ENCODE peak calls at places on chromosomes 7 and 10, in ten cellular contexts. H is fibroblast of the aortic adventitia; L is hypothalamus; U is fibroblast of pulmonary artery; T is NCI-H524; N is mesothelial cell of epicardium; D is RCC 7860; P is stimulated activated CD8-positive, alpha-beta memory T cell treated with anti-CD3 and anti-CD28 coated beads, Interleukin-2, amount 100 ng/mL, for 1 hour; W is cardiac fibroblast; I is T-helper 2 cell. G is an unnamed sample.
A peak's percentile ranks its signal among the peaks of the same experiment; 100 is the strongest.

GRCh38 chr10:71086439-71087080 is 125.8 kb upstream of the UNC5B start:
- DNase-seq in I (no peak), T (no peak), H (no peak), W (no peak), P (no peak), D (no peak), N (peak; percentile 26), L (no peak), U (no peak), G (no peak)

GRCh38 chr10:60246382-60246781 is 143.3 kb downstream of the ANK3 start:
- DNase-seq in I (no peak), H (no peak), U (no peak), W (no peak), P (no peak), N (no peak), T (peak; percentile 59), D (no peak), L (no peak), G (no peak)

GRCh38 chr7:106887376-106887775 is 22.3 kb downstream of the PIK3CG start:
- DNase-seq in D (no peak), U (no peak), P (no peak), T (no peak), I (peak; percentile 34), N (no peak), W (no peak), H (no peak), L (no peak), G (no peak)

GRCh38 chr10:74419491-74420466 is 268.8 kb downstream of the ADK start:
- DNase-seq in N (no peak), U (peak; percentile 30), W (peak; percentile 15), I (peak; percentile 47), L (no peak), H (peak; percentile 42), T (peak; percentile 59), P (no peak), D (no peak), G (peak; percentile 22)

GRCh38 chr7:19235680-19236079 is 90.5 kb upstream of the FERD3L start:
- DNase-seq in P (no peak), T (no peak), L (no peak), I (no peak), H (no peak), W (no peak), N (no peak), U (no peak), D (no peak), G (no peak)

GRCh38 chr10:116866066-116866465 is 16.8 kb downstream of the ENO4 start:
- DNase-seq in N (no peak), T (no peak), P (no peak), W (no peak), L (no peak), I (no peak), U (no peak), D (no peak), H (no peak), G (no peak)

GRCh38 chr10:124354411-124355382 is 64.0 kb downstream of the OAT start:
- DNase-seq in D (no peak), N (peak; percentile 58), T (peak; percentile 31), P (no peak), I (peak; percentile 41), H (peak; percentile 69), U (peak; percentile 67), L (no peak), W (peak; percentile 82), G (peak; percentile 48)

GRCh38 chr7:66323114-66323513 is 118.0 kb downstream of the TPST1 start:
- DNase-seq in H (no peak), W (no peak), I (no peak), U (no peak), N (no peak), P (no peak), T (no peak), D (no peak), L (no peak), G (no peak)

GRCh38 chr10:119284679-119285096 is 77.3 kb downstream of the GRK5 start:
- DNase-seq in D (no peak), N (no peak), H (no peak), T (no peak), L (no peak), W (no peak), P (no peak), I (no peak), U (no peak), G (no peak)

GRCh38 chr10:33336606-33337334 is 2.3 kb upstream of the NRP1 start:
- DNase-seq in D (peak; percentile 22), U (no peak), N (peak; percentile 56), I (no peak), T (peak; percentile 15), P (no peak), H (no peak), L (peak; percentile 46), W (peak; percentile 68), G (no peak)

GRCh38 chr10:102779680-102780079 is 35.9 kb downstream of the WBP1L start:
- DNase-seq in P (no peak), W (no peak), U (peak; percentile 53), N (no peak), I (no peak), L (no peak), D (no peak), T (no peak), H (no peak), G (no peak)

GRCh38 chr7:26237035-26237807 is 35.7 kb downstream of the CBX3 start:
- DNase-seq in N (no peak), W (no peak), P (no peak), I (no peak), U (no peak), T (no peak), L (no peak), D (no peak), H (no peak), G (no peak)

GRCh38 chr10:131973160-131973951 is 8.4 kb downstream of the BNIP3 start:
- DNase-seq in L (no peak), T (no peak), P (no peak), D (no peak), H (no peak), U (no peak), I (peak; percentile 27), N (no peak), W (no peak), G (no peak)

GRCh38 chr7:100545636-100546128 is 6.7 kb downstream of the AGFG2 start:
- DNase-seq in I (peak; percentile 78), P (no peak), H (peak; percentile 83), L (no peak), W (peak; percentile 90), D (peak; percentile 96), N (no peak), T (no peak), U (peak; percentile 90), G (peak; percentile 74)

GRCh38 chr10:28241766-28242399 is 61.0 kb downstream of the MPP7 start:
- DNase-seq in T (peak; percentile 62), N (no peak), U (peak; percentile 72), D (peak; percentile 29), W (peak; percentile 67), I (peak; percentile 50), H (peak; percentile 74), P (no peak), L (no peak), G (peak; percentile 66)

GRCh38 chr10:116073025-116073424 is 200.0 kb downstream of the GFRA1 start:
- DNase-seq in H (no peak), D (no peak), N (no peak), P (no peak), I (no peak), W (no peak), T (peak; percentile 57), L (no peak), U (no peak), G (no peak)

GRCh38 chr7:117019786-117020604 is 66.7 kb downstream of the ST7 start:
- DNase-seq in P (no peak), T (peak; percentile 90), N (peak; percentile 72), I (no peak), W (peak; percentile 94), U (peak; percentile 97), L (peak; percentile 81), D (no peak), H (peak; percentile 95), G (peak; percentile 81)

GRCh38 chr10:91691255-91691654 is 58.4 kb upstream of the PPP1R3C start:
- DNase-seq in N (no peak), T (no peak), U (no peak), D (no peak), I (no peak), W (no peak), P (no peak), L (no peak), H (no peak), G (no peak)

GRCh38 chr10:22552888-22553378 is 161.4 kb downstream of the PIP4K2A start:
- DNase-seq in P (no peak), N (no peak), L (no peak), I (no peak), T (peak; percentile 89), H (peak; percentile 21), U (peak; percentile 24), D (no peak), W (peak; percentile 26), G (no peak)

GRCh38 chr7:40202851-40203250 is 68.0 kb downstream of the SUGCT start:
- DNase-seq in D (no peak), U (no peak), W (peak; percentile 52), N (no peak), I (no peak), H (peak; percentile 81), L (no peak), T (no peak), P (no peak), G (no peak)

GRCh38 chr7:35605760-35606159 is 89.2 kb downstream of the HERPUD2 start:
- DNase-seq in N (no peak), T (no peak), P (no peak), W (peak; percentile 70), D (no peak), L (no peak), H (peak; percentile 43), I (no peak), U (peak; percentile 78), G (peak; percentile 48)

GRCh38 chr7:64907641-64908326 is 4.7 kb downstream of the ZNF273 start:
- DNase-seq in H (peak; percentile 18), I (no peak), T (no peak), L (no peak), W (peak; percentile 52), P (no peak), U (peak; percentile 35), D (no peak), N (no peak), G (peak; percentile 45)

GRCh38 chr7:12582362-12582761 is 11.8 kb downstream of the SCIN start:
- DNase-seq in U (no peak), H (no peak), D (no peak), P (no peak), W (no peak), T (no peak), N (no peak), I (no peak), L (no peak), G (no peak)

GRCh38 chr10:124741922-124742417 is 2.2 kb downstream of the FAM53B start:
- DNase-seq in T (no peak), U (no peak), W (no peak), L (no peak), D (no peak), N (no peak), I (no peak), P (no peak), H (no peak), G (no peak)

GRCh38 chr10:116170815-116171250 is 102.2 kb downstream of the GFRA1 start:
- DNase-seq in H (no peak), P (no peak), D (no peak), L (no peak), N (no peak), U (peak; percentile 3), I (no peak), W (peak; percentile 19), T (peak; percentile 84), G (peak; percentile 67)

GRCh38 chr10:125868372-125868975 is 12.6 kb downstream of the DHX32 start:
- DNase-seq in P (no peak), I (peak; percentile 53), D (peak; percentile 50), N (no peak), W (peak; percentile 68), U (peak; percentile 69), H (peak; percentile 73), T (peak; percentile 24), L (no peak), G (peak; percentile 55)

GRCh38 chr7:116355423-116355765 is 144.1 kb upstream of the CAV2 start:
- DNase-seq in D (no peak), H (no peak), L (no peak), W (no peak), I (no peak), U (no peak), P (no peak), N (no peak), T (no peak), G (no peak)

GRCh38 chr7:651032-651728 is 75.3 kb upstream of the DNAAF5 start:
- DNase-seq in P (no peak), T (no peak), U (no peak), W (no peak), I (peak; percentile 29), N (no peak), D (no peak), H (no peak), L (no peak), G (no peak)